ENCODE peak calls at places on chromosomes 5 and 9, in six cellular contexts. U is SK-N-SH, J is IMR-90, R is K562, Z is HepG2, I is GM12878. S is an unnamed sample.

GRCh38 chr9:116656535-116656934 is 30.6 kb upstream of the TRIM32 start:
- DNase-seq in I (no peak), Z (no peak), J (no peak), R (no peak), U (no peak), S (no peak)

GRCh38 chr5:149265559-149265958 is 6.1 kb upstream of the AFAP1L1 start:
- DNase-seq in R (no peak), Z (no peak), I (no peak), U (peak; percentile 43), J (peak; percentile 72), S (peak; percentile 22)

GRCh38 chr5:154642499-154643245 is 112.5 kb upstream of the LARP1 start:
- DNase-seq in R (peak; percentile 66), U (no peak), Z (peak; percentile 37), J (peak; percentile 30), I (no peak), S (peak; percentile 38)

GRCh38 chr5:175684931-175685330 is 27.1 kb downstream of the HRH2 start:
- DNase-seq in I (no peak), Z (no peak), U (no peak), J (no peak), R (no peak), S (no peak)

GRCh38 chr5:9283473-9283872 is 262.4 kb downstream of the SEMA5A start:
- DNase-seq in U (no peak), I (no peak), Z (no peak), R (no peak), J (no peak), S (no peak)

GRCh38 chr9:27361401-27361953 is 64.5 kb upstream of the EQTN start:
- DNase-seq in Z (no peak), I (no peak), J (no peak), U (no peak), R (no peak), S (no peak)

GRCh38 chr5:101678494-101679193 is 617.4 kb downstream of the SLCO4C1 start:
- DNase-seq in R (peak; percentile 18), U (peak; percentile 43), I (peak; percentile 7), Z (peak; percentile 52), J (peak; percentile 47), S (peak; percentile 25)

GRCh38 chr5:168076561-168076991 is 214.9 kb upstream of the WWC1 start:
- DNase-seq in J (peak; percentile 13), Z (peak; percentile 16), R (no peak), U (peak; percentile 54), I (no peak), S (no peak)

GRCh38 chr9:107698779-107699564 is 209.4 kb upstream of the KLF4 start:
- DNase-seq in Z (no peak), R (no peak), I (no peak), J (no peak), U (no peak), S (no peak)

GRCh38 chr5:177468329-177469058 is 4.9 kb downstream of the DBN1 start:
- DNase-seq in I (no peak), R (no peak), Z (peak; percentile 50), J (peak; percentile 70), U (no peak), S (peak; percentile 46)

GRCh38 chr5:126482591-126482990 is 59.4 kb downstream of the GRAMD2B start:
- DNase-seq in Z (no peak), I (no peak), J (no peak), R (no peak), U (no peak), S (no peak)

DNA sequence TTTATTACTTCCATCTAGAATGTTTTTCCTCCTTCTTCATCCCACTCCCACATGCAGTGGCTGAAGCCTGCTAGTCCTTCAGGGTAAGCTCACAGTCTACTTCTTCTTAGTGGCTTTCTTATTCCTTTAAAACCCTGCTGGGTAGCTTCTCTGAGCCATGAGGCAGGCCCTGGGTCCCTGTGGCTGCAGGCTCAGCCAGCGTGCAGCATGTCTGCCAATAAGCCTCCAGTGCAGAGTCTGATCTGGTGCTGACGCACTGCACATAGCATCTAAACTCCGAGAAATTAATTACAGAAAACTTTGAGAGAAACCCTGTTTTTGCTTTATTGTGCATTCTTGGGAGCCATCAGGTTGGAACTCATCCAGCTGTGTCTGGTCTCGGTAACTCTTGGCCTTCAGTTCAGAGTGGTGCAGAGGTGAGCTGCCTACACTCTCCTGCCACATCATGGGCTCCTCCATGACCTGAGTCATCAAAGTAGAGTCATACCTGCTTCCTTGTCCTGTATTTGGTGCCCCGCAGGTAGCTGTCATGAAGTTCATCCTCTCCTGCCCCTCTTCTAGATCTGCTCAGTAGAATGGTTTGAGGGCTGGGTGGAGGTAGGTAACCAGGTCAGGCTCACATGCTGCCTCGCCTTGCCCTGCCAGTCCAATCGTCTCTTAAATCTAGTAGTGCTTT is 339.4 kb downstream of the KDM4C start:
- DNase-seq in R (no peak), J (no peak), I (no peak), U (no peak), Z (no peak), S (no peak)
- TF ChIP-seq SMC3 in R (no peak), J (no peak), I (no peak), U (no peak), Z (no peak), S (no peak)

GRCh38 chr5:68406767-68407232 is 191.2 kb downstream of the PIK3R1 start:
- DNase-seq in I (peak; percentile 26), J (no peak), U (peak; percentile 37), Z (no peak), R (peak; percentile 31), S (peak; percentile 28)

GRCh38 chr5:68409259-68409658 is 193.7 kb downstream of the PIK3R1 start:
- DNase-seq in U (no peak), I (no peak), R (no peak), J (peak; percentile 55), Z (no peak), S (no peak)

GRCh38 chr5:68406344-68406743 is 190.8 kb downstream of the PIK3R1 start:
- DNase-seq in I (no peak), U (no peak), R (no peak), J (no peak), Z (no peak), S (no peak)

GRCh38 chr5:68408345-68408871 is 192.9 kb downstream of the PIK3R1 start:
- DNase-seq in J (no peak), R (no peak), I (no peak), Z (no peak), U (no peak), S (no peak)

DNA sequence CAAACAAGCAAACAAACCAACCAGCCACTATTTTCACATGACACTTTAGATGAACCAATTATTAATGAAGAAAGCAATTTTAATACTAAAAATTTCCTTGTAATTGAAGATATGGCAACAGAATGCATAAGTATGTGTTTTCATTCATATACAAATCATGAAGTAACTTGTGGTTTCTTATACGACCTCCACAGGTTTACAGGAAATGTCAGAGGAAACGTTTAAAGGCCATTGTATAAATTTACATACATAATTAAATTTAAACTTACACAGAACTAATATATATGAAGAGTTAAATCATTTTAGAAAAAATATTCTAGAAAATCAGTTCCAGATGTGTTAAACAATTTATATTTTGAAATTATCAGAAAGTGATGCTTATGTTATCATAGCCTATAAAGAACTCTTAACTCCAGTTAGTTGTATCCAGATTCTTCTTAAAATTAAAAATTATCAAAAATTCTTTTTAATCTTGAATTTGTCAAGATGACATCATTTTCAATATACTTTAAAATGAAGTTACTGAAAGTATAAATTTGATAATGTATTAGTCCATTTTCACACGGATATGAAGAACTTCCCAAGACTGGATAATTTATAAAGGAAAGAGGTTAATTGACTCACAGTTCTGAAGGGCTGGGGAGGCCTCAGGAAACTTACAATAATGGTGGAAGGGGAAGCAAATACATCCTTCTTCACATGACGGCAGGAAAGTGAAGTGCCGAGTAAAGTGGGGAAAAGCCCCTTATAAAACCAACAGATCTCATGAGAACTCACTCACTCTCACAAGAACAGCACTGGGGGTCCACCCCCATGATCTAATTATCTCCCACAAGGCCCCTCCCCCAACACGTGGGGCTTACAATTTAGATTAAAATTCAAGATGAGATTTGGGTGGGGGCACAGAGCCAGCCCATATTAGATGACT is 192.0 kb downstream of the PIK3R1 start:
- DNase-seq in R (no peak), U (no peak), I (no peak), Z (no peak), J (no peak), S (no peak)
- TF ChIP-seq SMC3 in R (no peak), U (no peak), I (no peak), Z (no peak), J (no peak), S (no peak)

GRCh38 chr9:133739408-133740280 is 1.5 kb upstream of the SARDH start:
- DNase-seq in Z (peak; percentile 91), I (no peak), J (no peak), U (peak; percentile 5), R (no peak), S (no peak)

GRCh38 chr9:133741716-133742115 is 3.6 kb upstream of the SARDH start:
- DNase-seq in J (no peak), Z (no peak), R (no peak), I (no peak), U (no peak), S (no peak)

GRCh38 chr9:133740891-133741290 is 2.7 kb upstream of the SARDH start:
- DNase-seq in J (no peak), R (no peak), U (no peak), I (no peak), Z (no peak), S (no peak)

GRCh38 chr9:133742251-133742650 is 4.1 kb upstream of the SARDH start:
- DNase-seq in J (no peak), I (no peak), Z (no peak), R (no peak), U (peak; percentile 3), S (no peak)

DNA sequence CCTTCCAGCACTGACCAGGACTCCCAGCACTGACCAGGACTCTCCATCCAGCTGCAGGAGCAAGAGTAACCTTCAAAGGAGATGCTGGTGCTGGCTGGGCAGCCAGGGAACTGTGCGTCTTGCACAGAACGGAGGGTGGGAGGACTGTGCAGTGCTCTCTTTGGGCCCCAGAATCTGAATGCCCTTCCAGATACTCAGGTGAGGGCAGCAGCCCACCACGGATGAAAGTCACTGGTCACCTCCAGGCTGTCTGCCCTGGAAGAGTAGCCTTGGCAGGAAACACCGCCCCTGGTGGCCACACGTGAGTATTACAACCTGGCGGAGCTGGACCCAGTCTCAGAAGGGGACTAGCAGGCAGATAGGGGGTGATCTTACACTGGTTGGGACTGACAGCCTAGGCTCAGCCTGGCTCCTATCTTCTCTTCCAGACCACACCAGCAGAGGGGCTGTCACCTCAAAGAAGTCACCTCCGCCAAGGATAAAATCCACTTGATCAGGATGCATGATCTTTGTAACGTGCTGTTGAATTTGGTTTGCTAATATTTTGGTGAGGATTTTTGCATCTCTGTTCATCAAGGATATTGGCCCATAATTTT is 4.8 kb upstream of the SARDH start:
- DNase-seq in J (peak; percentile 57), R (peak; percentile 89), U (peak; percentile 95), I (peak; percentile 23), Z (peak; percentile 83), S (peak; percentile 95)
- TF ChIP-seq SMC3 in J (peak; percentile 39), R (peak; percentile 38), U (peak; percentile 47), I (peak; percentile 50), Z (peak; percentile 54), S (no peak)

GRCh38 chr5:178533136-178533535 is 57.1 kb downstream of the COL23A1 start:
- DNase-seq in I (no peak), R (no peak), U (no peak), Z (no peak), J (no peak), S (no peak)

GRCh38 chr5:178531786-178532185 is 58.4 kb downstream of the COL23A1 start:
- DNase-seq in Z (no peak), R (no peak), U (no peak), J (no peak), I (no peak), S (no peak)

GRCh38 chr5:178530526-178530925 is 59.7 kb downstream of the COL23A1 start:
- DNase-seq in Z (no peak), I (no peak), U (no peak), R (no peak), J (no peak), S (no peak)

GRCh38 chr5:178532666-178533065 is 57.5 kb downstream of the COL23A1 start:
- DNase-seq in R (no peak), Z (no peak), J (no peak), I (no peak), U (no peak), S (no peak)

GRCh38 chr5:178532236-178532635 is 58.0 kb downstream of the COL23A1 start:
- DNase-seq in I (no peak), J (no peak), R (no peak), U (no peak), Z (no peak), S (no peak)
- TF ChIP-seq SMC3 in I (no peak), J (no peak), R (no peak), U (no peak), Z (no peak), S (no peak)